ENCODE peak calls at places on chromosome 12, in five cellular contexts. T is hypothalamus, N is fibroblast of the conjunctiva, U is iris pigment epithelial cell, L is A549. F is an unnamed sample.

GRCh38 chr12:45615268-45615667 is 114.2 kb upstream of the ARID2 start:
- DNase-seq in U (peak), T (no peak), L (peak), N (no peak), F (no peak)

GRCh38 chr12:19960527-19960926 is 407.8 kb upstream of the PDE3A start:
- DNase-seq in N (no peak), L (no peak), U (no peak), T (no peak), F (no peak)

GRCh38 chr12:105915997-105916697 is 222.6 kb downstream of the NUAK1 start:
- DNase-seq in T (no peak), N (no peak), L (no peak), U (peak), F (no peak)

GRCh38 chr12:10170199-10170598 is 1.7 kb downstream of the OLR1 start:
- DNase-seq in T (no peak), U (peak), L (peak), N (no peak), F (no peak)

GRCh38 chr12:116698131-116698495 is 39.8 kb downstream of the SPRING1 start:
- DNase-seq in U (no peak), N (no peak), T (no peak), L (no peak), F (no peak)

GRCh38 chr12:128660532-128661215 is 163.1 kb downstream of the SLC15A4 start:
- DNase-seq in N (no peak), T (no peak), L (no peak), U (no peak), F (no peak)

GRCh38 chr12:99287136-99287535 is 360.4 kb upstream of the GARIN6 start:
- DNase-seq in T (no peak), L (no peak), N (no peak), U (no peak), F (no peak)

GRCh38 chr12:91098942-91099341 is 12.4 kb downstream of the LUM start:
- DNase-seq in U (peak), T (no peak), N (peak), L (peak), F (no peak)

GRCh38 chr12:31323466-31324115 is 2.4 kb downstream of the SINHCAF start:
- DNase-seq in L (peak), T (no peak), U (no peak), N (no peak), F (no peak)

GRCh38 chr12:79411791-79412190 is 279.0 kb downstream of the PAWR start:
- DNase-seq in U (no peak), L (no peak), T (no peak), N (no peak), F (no peak)

GRCh38 chr12:109173443-109174240 is 57.3 kb downstream of the ACACB start:
- DNase-seq in N (no peak), T (no peak), U (no peak), L (no peak), F (no peak)

GRCh38 chr12:65740873-65741600 is 83.2 kb upstream of the HMGA2 start:
- DNase-seq in U (peak), N (peak), T (peak), L (peak), F (peak)

GRCh38 chr12:62113366-62114011 is 146.7 kb upstream of the USP15 start:
- DNase-seq in N (no peak), U (no peak), T (no peak), L (no peak), F (no peak)

GRCh38 chr12:114425031-114425626 is 19.2 kb upstream of the TBX5 start:
- DNase-seq in T (no peak), L (no peak), U (no peak), N (no peak), F (peak)

GRCh38 chr12:104358353-104359003 is 54.9 kb downstream of the EID3 start:
- DNase-seq in L (peak), U (peak), N (no peak), T (peak), F (peak)

GRCh38 chr12:88334271-88334670 is 192.2 kb downstream of the TMTC3 start:
- DNase-seq in T (no peak), L (no peak), N (no peak), U (peak), F (no peak)

GRCh38 chr12:117045175-117045997 is 53.8 kb downstream of the TESC start:
- DNase-seq in L (no peak), U (no peak), T (no peak), N (no peak), F (peak)

GRCh38 chr12:94074970-94075695 is 73.2 kb upstream of the PLXNC1 start:
- DNase-seq in N (peak), U (peak), L (peak), T (peak), F (peak)

GRCh38 chr12:55737581-55738112 is 5.3 kb upstream of the GDF11 start:
- DNase-seq in L (no peak), U (no peak), T (no peak), N (no peak), F (no peak)